ENCODE peak calls at places on chromosome 2, in seven cellular contexts. One of them, this sample, is unnamed. For H3K27me3, the result is how much of the 10 kb centered on the place peaks cover.

GRCh38 chr2:127293386-127293757 is 572 bp downstream of the ERCC3 start:
- DNase-seq in neural progenitor cell: no peak
- DNase-seq in HCT116: no peak
- DNase-seq in MM.1S: no peak
- DNase-seq in GM23248: peak
- DNase-seq in GM12878: no peak
- DNase-seq in fibroblast of lung: no peak
- DNase-seq in this sample: no peak

GRCh38 chr2:86136141-86136540 is 30.1 kb downstream of the PTCD3 start:
- DNase-seq in neural progenitor cell: no peak
- DNase-seq in HCT116: no peak
- DNase-seq in MM.1S: no peak
- DNase-seq in GM23248: no peak
- DNase-seq in GM12878: no peak
- DNase-seq in fibroblast of lung: no peak
- DNase-seq in this sample: no peak

GRCh38 chr2:79782540-79782939 is 269.7 kb downstream of the CTNNA2 start:
- DNase-seq in neural progenitor cell: peak
- DNase-seq in HCT116: no peak
- DNase-seq in MM.1S: no peak
- DNase-seq in GM23248: no peak
- DNase-seq in GM12878: no peak
- DNase-seq in fibroblast of lung: no peak
- DNase-seq in this sample: peak

GRCh38 chr2:232893834-232894233 is 23.8 kb downstream of the SNORC start:
- DNase-seq in neural progenitor cell: no peak
- DNase-seq in HCT116: no peak
- DNase-seq in MM.1S: no peak
- DNase-seq in GM23248: no peak
- DNase-seq in GM12878: no peak
- DNase-seq in fibroblast of lung: no peak
- DNase-seq in this sample: no peak

GRCh38 chr2:119696005-119696404 is 17.0 kb downstream of the TMEM177 start:
- DNase-seq in neural progenitor cell: no peak
- DNase-seq in HCT116: no peak
- DNase-seq in MM.1S: no peak
- DNase-seq in GM23248: no peak
- DNase-seq in GM12878: no peak
- DNase-seq in fibroblast of lung: no peak
- DNase-seq in this sample: no peak

GRCh38 chr2:221494556-221494955 is 77.5 kb downstream of the EPHA4 start:
- DNase-seq in neural progenitor cell: no peak
- DNase-seq in HCT116: peak
- DNase-seq in MM.1S: no peak
- DNase-seq in GM23248: peak
- DNase-seq in GM12878: no peak
- DNase-seq in fibroblast of lung: no peak
- DNase-seq in this sample: no peak

GRCh38 chr2:22499082-22499844 is 885.7 kb upstream of the KLHL29 start:
- DNase-seq in neural progenitor cell: peak
- DNase-seq in HCT116: no peak
- DNase-seq in MM.1S: no peak
- DNase-seq in GM23248: no peak
- DNase-seq in GM12878: no peak
- DNase-seq in fibroblast of lung: no peak
- DNase-seq in this sample: no peak

GRCh38 chr2:132797551-132797950 is 127.5 kb upstream of the LYPD1 start:
- DNase-seq in neural progenitor cell: no peak
- DNase-seq in HCT116: no peak
- DNase-seq in MM.1S: no peak
- DNase-seq in GM23248: peak
- DNase-seq in GM12878: no peak
- DNase-seq in fibroblast of lung: peak
- DNase-seq in this sample: no peak

GRCh38 chr2:109369671-109370191 is 240.7 kb downstream of the SH3RF3 start:
- DNase-seq in neural progenitor cell: no peak
- DNase-seq in HCT116: no peak
- DNase-seq in MM.1S: no peak
- DNase-seq in GM23248: no peak
- DNase-seq in GM12878: no peak
- DNase-seq in fibroblast of lung: no peak
- DNase-seq in this sample: no peak

GRCh38 chr2:44972771-44973535 is 31.5 kb downstream of the SIX3 start:
- DNase-seq in neural progenitor cell: peak
- DNase-seq in HCT116: no peak
- DNase-seq in MM.1S: no peak
- DNase-seq in GM23248: no peak
- DNase-seq in GM12878: no peak
- DNase-seq in fibroblast of lung: no peak
- DNase-seq in this sample: no peak

GRCh38 chr2:81981616-81982015 is 1677.1 kb upstream of the LRRTM1 start:
- DNase-seq in neural progenitor cell: no peak
- DNase-seq in HCT116: no peak
- DNase-seq in MM.1S: no peak
- DNase-seq in GM23248: no peak
- DNase-seq in GM12878: no peak
- DNase-seq in fibroblast of lung: no peak
- DNase-seq in this sample: no peak

GRCh38 chr2:27369471-27370025 is 590 bp downstream of the EIF2B4 start:
- DNase-seq in neural progenitor cell: no peak
- DNase-seq in HCT116: no peak
- DNase-seq in MM.1S: no peak
- DNase-seq in GM23248: peak
- DNase-seq in GM12878: no peak
- DNase-seq in fibroblast of lung: peak
- DNase-seq in this sample: no peak

GRCh38 chr2:164388511-164388910 is 232.8 kb downstream of the GRB14 start:
- DNase-seq in neural progenitor cell: peak
- DNase-seq in HCT116: no peak
- DNase-seq in MM.1S: peak
- DNase-seq in GM23248: peak
- DNase-seq in GM12878: peak
- DNase-seq in fibroblast of lung: peak
- DNase-seq in this sample: peak

GRCh38 chr2:167862787-167863186 is 384.6 kb downstream of the STK39 start:
- DNase-seq in neural progenitor cell: no peak
- DNase-seq in HCT116: no peak
- DNase-seq in MM.1S: no peak
- DNase-seq in GM23248: peak
- DNase-seq in GM12878: peak
- DNase-seq in fibroblast of lung: peak
- DNase-seq in this sample: no peak

GRCh38 chr2:234954551-234954992 is 2.8 kb downstream of the SH3BP4 start:
- DNase-seq in neural progenitor cell: peak
- DNase-seq in HCT116: no peak
- DNase-seq in MM.1S: no peak
- DNase-seq in GM23248: peak
- DNase-seq in GM12878: no peak
- DNase-seq in fibroblast of lung: no peak
- DNase-seq in this sample: no peak

DNA sequence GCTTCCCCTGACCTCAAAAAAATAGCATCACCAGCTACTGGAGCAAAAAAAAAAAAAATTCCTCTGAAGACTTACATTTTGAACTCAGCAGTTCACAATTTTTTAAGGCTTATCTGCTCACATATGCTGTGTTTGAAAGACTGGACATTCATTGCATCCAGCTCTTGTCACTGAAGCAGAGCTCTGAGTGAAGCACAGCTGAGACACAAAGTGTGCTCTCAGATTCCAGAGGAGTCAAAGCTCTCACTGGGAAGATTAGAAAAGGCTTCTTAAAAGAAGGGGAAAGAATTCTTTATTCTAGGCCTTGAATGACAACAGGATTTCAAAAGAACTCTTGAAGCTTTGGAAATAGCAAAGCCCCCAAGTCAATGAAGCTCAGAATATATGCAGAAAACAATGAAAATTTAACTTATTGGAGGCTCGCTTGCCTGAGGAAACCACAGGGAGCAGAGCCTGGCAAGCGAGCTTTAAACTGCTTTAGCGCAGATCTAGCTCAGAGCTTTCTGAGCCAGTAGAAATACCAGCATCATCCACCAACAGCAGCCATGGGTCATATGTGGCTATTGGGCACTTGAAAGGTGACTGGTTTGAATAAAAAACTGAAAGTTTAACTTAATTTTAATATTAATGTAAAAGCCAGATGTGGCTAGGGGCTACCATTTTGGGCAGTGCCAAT is 369.7 kb downstream of the OSR1 start:
- DNase-seq in neural progenitor cell: peak
- DNase-seq in HCT116: no peak
- DNase-seq in MM.1S: no peak
- DNase-seq in GM23248: peak
- DNase-seq in GM12878: no peak
- DNase-seq in fibroblast of lung: no peak
- DNase-seq in this sample: peak
- H3K9ac ChIP-seq in neural progenitor cell: no peak
- H3K9ac ChIP-seq in HCT116: no peak
- H3K9ac ChIP-seq in MM.1S: no peak
- H3K9ac ChIP-seq in GM23248: no peak
- H3K9ac ChIP-seq in GM12878: no peak
- H3K9ac ChIP-seq in fibroblast of lung: no peak
- H3K9ac ChIP-seq in this sample: no peak

GRCh38 chr2:161418275-161418714 is 2.2 kb downstream of the TBR1 start:
- DNase-seq in neural progenitor cell: no peak
- DNase-seq in HCT116: no peak
- DNase-seq in MM.1S: no peak
- DNase-seq in GM23248: no peak
- DNase-seq in GM12878: no peak
- DNase-seq in fibroblast of lung: no peak
- DNase-seq in this sample: no peak

GRCh38 chr2:161415467-161416293 is 417 bp upstream of the TBR1 start:
- DNase-seq in neural progenitor cell: no peak
- DNase-seq in HCT116: no peak
- DNase-seq in MM.1S: no peak
- DNase-seq in GM23248: no peak
- DNase-seq in GM12878: no peak
- DNase-seq in fibroblast of lung: peak
- DNase-seq in this sample: no peak

GRCh38 chr2:161417428-161418274 is 1.6 kb downstream of the TBR1 start:
- DNase-seq in neural progenitor cell: peak
- DNase-seq in HCT116: no peak
- DNase-seq in MM.1S: no peak
- DNase-seq in GM23248: no peak
- DNase-seq in GM12878: no peak
- DNase-seq in fibroblast of lung: no peak
- DNase-seq in this sample: no peak

GRCh38 chr2:161416294-161416632 is at the start of gene TBR1:
- DNase-seq in neural progenitor cell: no peak
- DNase-seq in HCT116: no peak
- DNase-seq in MM.1S: no peak
- DNase-seq in GM23248: peak
- DNase-seq in GM12878: no peak
- DNase-seq in fibroblast of lung: peak
- DNase-seq in this sample: no peak

GRCh38 chr2:161416633-161417427 is 733 bp downstream of the TBR1 start:
- DNase-seq in neural progenitor cell: peak
- DNase-seq in HCT116: no peak
- DNase-seq in MM.1S: no peak
- DNase-seq in GM23248: peak
- DNase-seq in GM12878: no peak
- DNase-seq in fibroblast of lung: no peak
- DNase-seq in this sample: no peak
- H3K27me3 ChIP-seq in neural progenitor cell: half or more
- H3K27me3 ChIP-seq in HCT116: under half
- H3K27me3 ChIP-seq in MM.1S: under half
- H3K27me3 ChIP-seq in GM23248: half or more
- H3K27me3 ChIP-seq in GM12878: under half
- H3K27me3 ChIP-seq in fibroblast of lung: half or more
- H3K27me3 ChIP-seq in this sample: under half

GRCh38 chr2:238174291-238174690 is 15.5 kb downstream of the ERFE start:
- DNase-seq in neural progenitor cell: no peak
- DNase-seq in HCT116: no peak
- DNase-seq in MM.1S: no peak
- DNase-seq in GM23248: no peak
- DNase-seq in GM12878: no peak
- DNase-seq in fibroblast of lung: no peak
- DNase-seq in this sample: no peak
- H3K9ac ChIP-seq in neural progenitor cell: no peak
- H3K9ac ChIP-seq in HCT116: no peak
- H3K9ac ChIP-seq in MM.1S: no peak
- H3K9ac ChIP-seq in GM23248: no peak
- H3K9ac ChIP-seq in GM12878: no peak
- H3K9ac ChIP-seq in fibroblast of lung: no peak
- H3K9ac ChIP-seq in this sample: no peak

GRCh38 chr2:236177967-236178909 is 10.1 kb upstream of the GBX2 start:
- DNase-seq in neural progenitor cell: peak
- DNase-seq in HCT116: peak
- DNase-seq in MM.1S: peak
- DNase-seq in GM23248: peak
- DNase-seq in GM12878: no peak
- DNase-seq in fibroblast of lung: peak
- DNase-seq in this sample: no peak

GRCh38 chr2:236178921-236179652 is 10.9 kb upstream of the GBX2 start:
- DNase-seq in neural progenitor cell: peak
- DNase-seq in HCT116: no peak
- DNase-seq in MM.1S: no peak
- DNase-seq in GM23248: peak
- DNase-seq in GM12878: no peak
- DNase-seq in fibroblast of lung: peak
- DNase-seq in this sample: no peak

GRCh38 chr2:236180831-236181453 is 12.8 kb upstream of the GBX2 start:
- DNase-seq in neural progenitor cell: peak
- DNase-seq in HCT116: peak
- DNase-seq in MM.1S: peak
- DNase-seq in GM23248: peak
- DNase-seq in GM12878: no peak
- DNase-seq in fibroblast of lung: peak
- DNase-seq in this sample: no peak

GRCh38 chr2:236180501-236180816 is 12.3 kb upstream of the GBX2 start:
- DNase-seq in neural progenitor cell: no peak
- DNase-seq in HCT116: no peak
- DNase-seq in MM.1S: no peak
- DNase-seq in GM23248: peak
- DNase-seq in GM12878: no peak
- DNase-seq in fibroblast of lung: peak
- DNase-seq in this sample: no peak

DNA sequence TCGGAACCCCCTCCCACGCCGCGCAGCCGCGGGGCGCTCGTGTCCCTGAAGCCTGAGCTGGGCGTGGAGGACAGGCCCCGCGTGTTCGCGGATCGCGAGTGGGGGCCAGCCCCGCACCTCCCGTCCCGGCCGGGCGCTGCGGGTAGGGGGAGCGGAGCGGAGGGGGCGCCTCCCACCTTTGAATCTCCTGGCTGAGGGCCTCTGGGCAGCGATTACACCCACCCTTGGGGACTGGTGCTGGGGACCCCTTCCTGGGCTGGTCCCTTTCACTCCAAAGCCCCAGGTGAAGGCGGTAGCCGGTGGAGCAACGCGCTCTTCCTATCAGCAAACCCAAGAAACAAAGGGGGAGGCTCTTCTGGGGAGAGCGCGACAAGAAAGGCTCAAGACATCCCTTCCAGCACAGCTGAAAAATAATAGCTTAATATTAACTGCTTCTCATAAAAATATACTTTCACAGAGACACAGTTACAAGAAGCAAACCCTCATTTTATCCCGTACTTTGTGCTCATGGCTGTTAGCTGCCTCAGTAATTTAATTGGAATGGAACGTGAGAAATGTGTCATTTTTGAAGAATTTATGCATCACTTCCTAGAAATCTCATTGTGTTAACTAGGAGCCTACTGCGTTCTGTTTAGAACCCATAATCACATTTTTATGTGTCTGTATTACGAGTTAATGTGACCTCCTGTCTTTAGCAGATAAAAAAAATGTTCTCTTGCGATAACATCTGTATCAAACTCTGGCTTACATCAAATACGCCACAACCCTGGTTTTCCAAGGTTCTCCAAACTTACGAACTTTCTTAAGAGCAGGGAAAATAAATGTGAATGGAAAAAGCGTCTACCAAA is 11.7 kb upstream of the GBX2 start:
- DNase-seq in neural progenitor cell: peak
- DNase-seq in HCT116: no peak
- DNase-seq in MM.1S: no peak
- DNase-seq in GM23248: peak
- DNase-seq in GM12878: no peak
- DNase-seq in fibroblast of lung: peak
- DNase-seq in this sample: no peak
- H3K27me3 ChIP-seq in neural progenitor cell: half or more
- H3K27me3 ChIP-seq in HCT116: under half
- H3K27me3 ChIP-seq in MM.1S: under half
- H3K27me3 ChIP-seq in GM23248: under half
- H3K27me3 ChIP-seq in GM12878: under half
- H3K27me3 ChIP-seq in fibroblast of lung: under half
- H3K27me3 ChIP-seq in this sample: under half